ENCODE peak calls at places on chromosomes 13 and 19, in four cellular contexts. Z is GM12891, B is AG10803, I is IMR-90. Q is an unnamed sample.

GRCh38 chr13:43546821-43547220 is 240.0 kb downstream of the ENOX1 start:
- DNase-seq in Z (no peak), B (no peak), I (no peak), Q (no peak)

GRCh38 chr13:79987761-79988160 is 353.2 kb downstream of the SPRY2 start:
- DNase-seq in Z (no peak), B (no peak), I (no peak), Q (no peak)

GRCh38 chr13:105202384-105202783 is 1333.1 kb downstream of the EFNB2 start:
- DNase-seq in Z (no peak), B (no peak), I (peak), Q (no peak)

GRCh38 chr19:42511340-42511739 is 16.9 kb downstream of the CEACAM1 start:
- DNase-seq in Z (no peak), B (no peak), I (no peak), Q (no peak)

GRCh38 chr13:106357198-106357597 is 178.3 kb downstream of the EFNB2 start:
- DNase-seq in Z (no peak), B (no peak), I (peak), Q (no peak)

GRCh38 chr13:106566682-106567420 is 1.1 kb downstream of the ARGLU1 start:
- DNase-seq in Z (peak), B (peak), I (peak), Q (no peak)

GRCh38 chr19:7787141-7787540 is 24.1 kb downstream of the CLEC4M start:
- DNase-seq in Z (no peak), B (no peak), I (no peak), Q (no peak)

GRCh38 chr19:29145756-29146155 is 67.2 kb downstream of the UQCRFS1 start:
- DNase-seq in Z (no peak), B (no peak), I (no peak), Q (no peak)

GRCh38 chr13:27972619-27972877 is 3.4 kb upstream of the CDX2 start:
- DNase-seq in Z (no peak), B (no peak), I (no peak), Q (no peak)

GRCh38 chr19:3175761-3176714 is 2.5 kb upstream of the S1PR4 start:
- DNase-seq in Z (no peak), B (peak), I (peak), Q (peak)

GRCh38 chr13:25300861-25301346 is 521 bp upstream of the NUP58 start:
- DNase-seq in Z (no peak), B (peak), I (no peak), Q (no peak)

GRCh38 chr13:79485451-79485850 is 4.5 kb downstream of the NDFIP2 start:
- DNase-seq in Z (no peak), B (no peak), I (no peak), Q (no peak)

GRCh38 chr13:35630551-35631275 is 154.2 kb upstream of the MAB21L1 start:
- DNase-seq in Z (peak), B (peak), I (peak), Q (no peak)

GRCh38 chr13:28606466-28606865 is 52.5 kb upstream of the POMP start:
- DNase-seq in Z (no peak), B (no peak), I (peak), Q (no peak)

GRCh38 chr13:106617561-106617960 is 49.6 kb upstream of the ARGLU1 start:
- DNase-seq in Z (no peak), B (peak), I (peak), Q (peak)

GRCh38 chr13:36543671-36544070 is 111.4 kb downstream of the CCNA1 start:
- DNase-seq in Z (no peak), B (no peak), I (no peak), Q (no peak)

GRCh38 chr13:45434556-45435371 is 16.6 kb upstream of the SLC25A30 start:
- DNase-seq in Z (no peak), B (no peak), I (no peak), Q (no peak)

GRCh38 chr13:42487221-42487620 is 86.7 kb upstream of the TNFSF11 start:
- DNase-seq in Z (no peak), B (no peak), I (peak), Q (no peak)

GRCh38 chr19:15432629-15433518 is 14.1 kb upstream of the AKAP8L start:
- DNase-seq in Z (peak), B (peak), I (peak), Q (peak)

GRCh38 chr19:571127-571974 is 1.0 kb upstream of the BSG start:
- DNase-seq in Z (no peak), B (no peak), I (peak), Q (no peak)

GRCh38 chr13:104641309-104641708 is 1575.1 kb upstream of the SLC10A2 start:
- DNase-seq in Z (no peak), B (no peak), I (peak), Q (no peak)

GRCh38 chr13:80979035-80979641 is 638.2 kb upstream of the SPRY2 start:
- DNase-seq in Z (peak), B (peak), I (peak), Q (no peak)

GRCh38 chr13:27644302-27644701 is 22.6 kb downstream of the POLR1D start:
- DNase-seq in Z (no peak), B (peak), I (peak), Q (no peak)

GRCh38 chr19:32104465-32105235 is 240.8 kb upstream of the ZNF507 start:
- DNase-seq in Z (no peak), B (no peak), I (no peak), Q (peak)

GRCh38 chr19:995051-995827 is 5.0 kb upstream of the GRIN3B start:
- DNase-seq in Z (no peak), B (no peak), I (no peak), Q (no peak)

Q was measured in epithelial cell of prostate.